ENCODE peak calls at places on chromosomes 16 and 17, in five cellular contexts. C, K, N, A and X are unnamed samples.

GRCh38 chr17:17708301-17708700 is 27.0 kb downstream of the RAI1 start:
- DNase-seq in C (no peak), N (no peak), K (no peak), A (no peak), X (no peak)

GRCh38 chr16:89972244-89973234 is 24.0 kb downstream of the DEF8 start:
- DNase-seq in A (peak; percentile 94), K (no peak), C (peak; percentile 98), N (peak; percentile 79), X (no peak)

GRCh38 chr17:77596491-77597420 is 361.7 kb upstream of the TNRC6C start:
- DNase-seq in C (no peak), A (no peak), N (no peak), K (no peak), X (no peak)

GRCh38 chr17:5975651-5976050 is 94.5 kb upstream of the WSCD1 start:
- DNase-seq in A (peak; percentile 8), C (no peak), K (no peak), N (no peak), X (no peak)

GRCh38 chr16:87789437-87790277 is 23.9 kb upstream of the KLHDC4 start:
- DNase-seq in A (peak; percentile 66), N (no peak), C (no peak), K (no peak), X (no peak)

GRCh38 chr17:80191720-80192265 is 22.0 kb downstream of the CARD14 start:
- DNase-seq in C (no peak), N (no peak), K (no peak), A (no peak), X (no peak)

GRCh38 chr16:71917900-71918299 is 22.6 kb downstream of the IST1 start:
- DNase-seq in N (no peak), C (no peak), K (peak; percentile 66), A (no peak), X (no peak)

GRCh38 chr17:59331129-59331928 is at the start of gene YPEL2:
- DNase-seq in N (peak; percentile 70), A (peak; percentile 96), K (peak; percentile 53), C (peak; percentile 91), X (peak; percentile 59)

GRCh38 chr17:79557276-79557675 is 53.6 kb downstream of the RBFOX3 start:
- DNase-seq in A (no peak), N (no peak), C (no peak), K (no peak), X (no peak)

GRCh38 chr16:67187175-67187900 is 2.6 kb downstream of the EXOC3L1 start:
- DNase-seq in K (no peak), C (no peak), A (no peak), N (no peak), X (no peak)

GRCh38 chr17:42246515-42246914 is 29.7 kb downstream of the STAT5B start:
- DNase-seq in N (no peak), C (no peak), A (no peak), K (no peak), X (no peak)

GRCh38 chr17:77637807-77638182 is 320.7 kb upstream of the TNRC6C start:
- DNase-seq in N (no peak), C (no peak), K (no peak), A (peak; percentile 47), X (no peak)

GRCh38 chr17:79786930-79787643 is 9.1 kb downstream of the CBX2 start:
- DNase-seq in N (no peak), A (no peak), K (no peak), C (no peak), X (no peak)

GRCh38 chr17:49515196-49515770 is 20.2 kb downstream of the NGFR start:
- DNase-seq in A (peak; percentile 95), C (no peak), N (no peak), K (peak; percentile 98), X (peak; percentile 71)

GRCh38 chr16:8887952-8888560 is 5.9 kb downstream of the LITAFD start:
- DNase-seq in A (no peak), C (no peak), K (no peak), N (no peak), X (no peak)